ENCODE peak calls at places on chromosomes 3 and 15, in five cellular contexts. R, G, A, N and D are unnamed samples.

GRCh38 chr3:146218880-146219866 is 31.7 kb downstream of the PLSCR4 start:
- DNase-seq in A (peak; percentile 5), G (peak; percentile 6), R (no peak), N (peak; percentile 29), D (no peak)

GRCh38 chr3:16741890-16742289 is 136.7 kb upstream of the DAZL start:
- DNase-seq in A (peak; percentile 3), N (no peak), R (no peak), G (no peak), D (no peak)

GRCh38 chr3:106619-107018 is 89.9 kb upstream of the CHL1 start:
- DNase-seq in N (no peak), R (no peak), G (no peak), A (no peak), D (no peak)

GRCh38 chr3:10322355-10322715 is 1.4 kb upstream of the SEC13 start:
- DNase-seq in R (no peak), N (no peak), G (no peak), A (no peak), D (no peak)

GRCh38 chr3:13762931-13763330 is 116.9 kb downstream of the WNT7A start:
- DNase-seq in A (no peak), N (no peak), G (no peak), R (no peak), D (no peak)

GRCh38 chr3:16589867-16590624 is 15.2 kb downstream of the DAZL start:
- DNase-seq in N (no peak), R (no peak), G (no peak), A (no peak), D (no peak)

GRCh38 chr3:174986685-174987084 is 127.6 kb downstream of the NAALADL2 start:
- DNase-seq in A (no peak), G (no peak), R (no peak), N (no peak), D (no peak)

GRCh38 chr3:133038731-133039398 is 674 bp downstream of the TMEM108 start:
- DNase-seq in G (no peak), N (peak; percentile 20), R (no peak), A (no peak), D (no peak)

GRCh38 chr3:127479449-127479848 is 111.1 kb downstream of the TPRA1 start:
- DNase-seq in A (no peak), R (no peak), G (no peak), N (no peak), D (no peak)

GRCh38 chr3:38524141-38524739 is 28.1 kb downstream of the EXOG start:
- DNase-seq in R (no peak), G (no peak), N (no peak), A (no peak), D (no peak)

GRCh38 chr3:194346621-194347020 is 4.5 kb downstream of the CPN2 start:
- DNase-seq in N (no peak), A (no peak), R (no peak), G (no peak), D (no peak)

GRCh38 chr3:122774564-122774963 is 19.1 kb downstream of the HSPBAP1 start:
- DNase-seq in R (no peak), N (no peak), G (no peak), A (no peak), D (no peak)

GRCh38 chr3:52277071-52277964 is 1.1 kb downstream of the WDR82 start:
- DNase-seq in G (peak; percentile 63), R (no peak), N (peak; percentile 49), A (peak; percentile 68), D (no peak)

GRCh38 chr15:29621626-29622025 is 200.6 kb downstream of the TJP1 start:
- DNase-seq in G (no peak), R (no peak), A (no peak), N (no peak), D (no peak)

GRCh38 chr3:134085034-134085775 is 55.5 kb upstream of the SLCO2A1 start:
- DNase-seq in N (no peak), R (no peak), A (no peak), G (no peak), D (no peak)

GRCh38 chr15:42736178-42736792 is 643 bp downstream of the CDAN1 start:
- DNase-seq in R (no peak), A (peak; percentile 6), N (no peak), G (no peak), D (no peak)

GRCh38 chr3:9934993-9935392 is 1.4 kb downstream of the CRELD1 start:
- DNase-seq in N (no peak), R (no peak), A (no peak), G (no peak), D (no peak)

GRCh38 chr15:49380912-49381311 is 42.1 kb upstream of the FGF7 start:
- DNase-seq in R (no peak), A (no peak), G (no peak), N (peak; percentile 34), D (no peak)

GRCh38 chr3:168220609-168221008 is 124.9 kb upstream of the GOLIM4 start:
- DNase-seq in R (no peak), N (no peak), A (no peak), G (no peak), D (no peak)

GRCh38 chr15:62483817-62484216 is 318.7 kb upstream of the C2CD4B start:
- DNase-seq in G (no peak), R (no peak), N (no peak), A (no peak), D (no peak)

GRCh38 chr15:25883860-25884259 is 20.7 kb upstream of the ATP10A start:
- DNase-seq in G (no peak), R (peak; percentile 99), N (no peak), A (no peak), D (no peak)

GRCh38 chr3:5006755-5007202 is 27.5 kb downstream of the BHLHE40 start:
- DNase-seq in N (no peak), G (no peak), R (no peak), A (peak; percentile 66), D (no peak)

GRCh38 chr3:150129181-150129580 is 158.5 kb upstream of the PFN2 start:
- DNase-seq in G (no peak), N (no peak), A (no peak), R (no peak), D (no peak)

GRCh38 chr3:138081371-138082084 is 33.9 kb downstream of the DZIP1L start:
- DNase-seq in A (no peak), R (no peak), N (no peak), G (no peak), D (no peak)

GRCh38 chr3:40152482-40153133 is 156.9 kb upstream of the EIF1B start:
- DNase-seq in N (no peak), A (no peak), R (no peak), G (no peak), D (no peak)

GRCh38 chr3:171225698-171226097 is 199.2 kb upstream of the SLC2A2 start:
- DNase-seq in N (no peak), A (no peak), G (no peak), R (peak; percentile 46), D (no peak)

GRCh38 chr15:76973362-76973743 is 21.6 kb upstream of the PSTPIP1 start:
- DNase-seq in R (no peak), A (no peak), N (peak; percentile 54), G (peak; percentile 55), D (no peak)

GRCh38 chr15:99857836-99858235 is 124.6 kb upstream of the LYSMD4 start:
- DNase-seq in A (no peak), R (no peak), G (no peak), N (no peak), D (no peak)

GRCh38 chr3:176579741-176580185 is 617.5 kb downstream of the TBL1XR1 start:
- DNase-seq in G (no peak), A (no peak), N (no peak), R (peak; percentile 31), D (no peak)

GRCh38 chr3:139953131-139953910 is 18.3 kb downstream of the CLSTN2 start:
- DNase-seq in G (no peak), A (no peak), R (no peak), N (no peak), D (no peak)